ENCODE peak calls at places on chromosomes 7 and 10, in ten cellular contexts. M is cardiac muscle cell, K is Peyer's patch, T is psoas muscle, O is AG09319, E is breast epithelium, I is nephron progenitor cell, N is neural crest cell, H is coronary artery, S is suprapubic skin. Q is an unnamed sample.

GRCh38 chr7:137934941-137935848 is 66.7 kb downstream of the CREB3L2 start:
- DNase-seq in E (no peak), N (no peak), T (no peak), S (no peak), H (no peak), K (no peak), M (no peak), O (no peak), I (no peak), Q (no peak)

GRCh38 chr7:90723866-90724265 is 127.7 kb downstream of the CDK14 start:
- DNase-seq in E (no peak), M (no peak), T (no peak), H (no peak), K (no peak), I (no peak), S (no peak), N (no peak), O (no peak), Q (no peak)

GRCh38 chr7:66157060-66157459 is 42.4 kb downstream of the CRCP start:
- DNase-seq in T (no peak), I (no peak), E (no peak), K (no peak), N (no peak), H (no peak), O (no peak), S (no peak), M (no peak), Q (no peak)

GRCh38 chr10:120453319-120453718 is 3.7 kb upstream of the PLPP4 start:
- DNase-seq in H (no peak), I (no peak), E (no peak), N (no peak), K (no peak), S (no peak), M (no peak), T (no peak), O (no peak), Q (no peak)

GRCh38 chr7:17625038-17625437 is 315.3 kb downstream of the SNX13 start:
- DNase-seq in N (no peak), T (no peak), I (no peak), M (no peak), H (no peak), K (no peak), E (no peak), O (no peak), S (no peak), Q (no peak)

GRCh38 chr7:38186593-38187314 is 8.7 kb downstream of the STARD3NL start:
- DNase-seq in N (no peak), T (no peak), I (no peak), O (no peak), M (no peak), E (no peak), K (no peak), H (no peak), S (no peak), Q (no peak)

GRCh38 chr7:28078036-28078901 is 102.3 kb downstream of the JAZF1 start:
- DNase-seq in M (peak), H (no peak), S (no peak), N (peak), E (no peak), I (peak), T (no peak), O (no peak), K (no peak), Q (peak)

GRCh38 chr7:95901006-95901405 is 128.7 kb downstream of the DYNC1I1 start:
- DNase-seq in K (no peak), E (no peak), S (no peak), T (no peak), H (no peak), N (no peak), O (no peak), M (no peak), I (no peak), Q (no peak)

GRCh38 chr7:157165987-157166386 is 27.3 kb downstream of the UBE3C start:
- DNase-seq in I (no peak), H (no peak), S (no peak), N (no peak), O (no peak), M (no peak), T (no peak), E (no peak), K (no peak), Q (no peak)

GRCh38 chr7:71290382-71290781 is 158.4 kb downstream of the GALNT17 start:
- DNase-seq in E (no peak), H (no peak), T (no peak), N (no peak), O (no peak), I (no peak), K (no peak), M (peak), S (no peak), Q (no peak)

GRCh38 chr7:151226560-151226874 is 488 bp downstream of the ABCF2 start:
- DNase-seq in M (no peak), I (no peak), T (no peak), O (no peak), S (no peak), N (no peak), H (no peak), K (no peak), E (no peak), Q (no peak)

GRCh38 chr7:118602090-118602489 is 377.6 kb downstream of the ANKRD7 start:
- DNase-seq in E (no peak), M (no peak), H (no peak), O (no peak), T (no peak), K (no peak), N (no peak), S (no peak), I (no peak), Q (no peak)

GRCh38 chr7:141558544-141559183 is 7.5 kb downstream of the AGK start:
- DNase-seq in O (peak), T (no peak), H (no peak), I (no peak), M (no peak), E (no peak), N (no peak), K (no peak), S (no peak), Q (no peak)

GRCh38 chr7:83468251-83468739 is 180.6 kb downstream of the SEMA3E start:
- DNase-seq in N (no peak), H (no peak), T (peak), E (peak), O (peak), K (no peak), S (peak), I (peak), M (peak), Q (peak)

GRCh38 chr7:98795741-98796493 is 73.9 kb downstream of the TMEM130 start:
- DNase-seq in E (no peak), K (no peak), I (no peak), O (no peak), S (no peak), N (no peak), H (no peak), T (no peak), M (no peak), Q (no peak)

GRCh38 chr7:18607025-18607424 is 111.5 kb downstream of the HDAC9 start:
- DNase-seq in K (no peak), I (no peak), T (no peak), S (no peak), O (peak), M (no peak), N (no peak), E (no peak), H (no peak), Q (no peak)

GRCh38 chr10:116120688-116121087 is 152.3 kb downstream of the GFRA1 start:
- DNase-seq in M (peak), K (no peak), N (peak), H (no peak), S (no peak), E (no peak), O (no peak), I (peak), T (no peak), Q (no peak)
- TF ChIP-seq CTCF in M (no peak), K (no peak), N (peak), H (no peak), S (no peak), E (no peak), O (peak), I (peak), T (no peak), Q (no peak)

DNA sequence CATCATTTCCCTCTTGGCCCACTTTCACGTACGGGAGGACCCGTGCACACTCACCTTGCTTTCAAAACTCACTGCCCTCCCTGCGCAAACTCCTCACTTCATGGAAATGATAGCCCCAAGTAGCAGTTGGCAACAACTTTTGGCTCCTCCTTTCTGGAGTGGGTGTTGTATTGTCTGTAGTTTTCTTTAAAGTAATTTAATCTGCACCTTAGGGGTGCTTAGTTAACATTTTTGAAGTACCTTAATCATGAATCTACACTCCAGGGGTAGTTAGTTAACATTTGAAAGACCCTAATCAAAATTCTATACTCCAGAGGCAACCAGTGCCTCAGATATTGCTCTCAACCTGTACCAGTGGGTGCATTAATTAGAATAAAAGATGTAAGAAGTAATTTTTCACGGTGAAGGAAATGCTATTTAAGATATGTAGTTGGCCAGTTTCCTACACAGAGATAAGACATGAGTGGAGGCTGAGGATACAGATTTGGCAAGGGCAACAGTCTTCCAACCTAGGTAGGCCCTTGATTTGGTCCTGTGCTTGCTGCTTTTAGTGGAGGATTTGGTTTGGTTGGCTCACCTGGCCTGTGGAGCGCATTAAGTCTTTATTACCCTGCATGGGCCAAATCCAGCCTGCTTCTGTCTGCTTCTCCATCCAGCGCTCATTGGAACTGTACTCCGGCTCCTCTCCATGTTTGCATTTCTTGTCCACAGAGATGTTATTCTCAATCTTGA is 93.0 kb downstream of the EXOC4 start:
- DNase-seq in S (no peak), K (no peak), O (no peak), N (no peak), E (no peak), H (no peak), M (peak), I (no peak), T (no peak), Q (no peak)
- TF ChIP-seq CTCF in S (no peak), K (no peak), O (no peak), N (no peak), E (no peak), H (no peak), M (no peak), I (no peak), T (no peak), Q (no peak)

DNA sequence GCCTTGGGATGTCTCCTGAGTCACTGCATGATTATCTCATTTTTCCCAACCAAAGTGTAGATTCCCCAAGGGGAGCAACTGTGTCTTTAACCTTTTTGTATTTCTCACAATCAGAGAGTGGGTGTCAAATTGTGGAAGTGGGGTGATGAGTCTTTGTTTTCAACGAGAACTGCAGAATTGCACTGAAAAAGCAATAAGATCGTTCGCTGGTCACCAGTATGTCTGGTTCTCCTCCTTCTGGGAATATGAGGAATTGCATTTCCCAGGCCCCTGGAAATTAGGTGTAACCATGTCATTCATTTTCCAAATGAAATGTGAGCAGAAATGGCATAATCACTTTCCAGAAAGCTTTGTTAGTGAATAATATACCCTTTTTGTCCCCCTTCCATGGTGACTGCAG is 326.9 kb downstream of the GPAM start:
- DNase-seq in H (no peak), N (no peak), K (no peak), T (no peak), M (peak), E (no peak), S (no peak), I (no peak), O (no peak), Q (no peak)
- TF ChIP-seq CTCF in H (no peak), N (peak), K (no peak), T (peak), M (no peak), E (peak), S (no peak), I (peak), O (peak), Q (no peak)

GRCh38 chr10:97366572-97366971 is 32.0 kb upstream of the FRAT2 start:
- DNase-seq in T (no peak), N (no peak), O (no peak), K (no peak), I (no peak), S (no peak), H (no peak), E (no peak), M (no peak), Q (no peak)

GRCh38 chr10:97365761-97366351 is 31.3 kb upstream of the FRAT2 start:
- DNase-seq in N (no peak), O (no peak), H (no peak), I (no peak), M (no peak), S (no peak), T (no peak), E (no peak), K (no peak), Q (no peak)

GRCh38 chr10:97371696-97372095 is 29.4 kb downstream of the RRP12 start:
- DNase-seq in H (no peak), I (no peak), E (no peak), N (no peak), S (no peak), O (no peak), M (no peak), K (no peak), T (no peak), Q (no peak)

GRCh38 chr10:97363071-97363470 is 28.5 kb upstream of the FRAT2 start:
- DNase-seq in M (no peak), N (no peak), O (no peak), S (no peak), E (no peak), T (no peak), H (no peak), I (no peak), K (no peak), Q (no peak)

DNA sequence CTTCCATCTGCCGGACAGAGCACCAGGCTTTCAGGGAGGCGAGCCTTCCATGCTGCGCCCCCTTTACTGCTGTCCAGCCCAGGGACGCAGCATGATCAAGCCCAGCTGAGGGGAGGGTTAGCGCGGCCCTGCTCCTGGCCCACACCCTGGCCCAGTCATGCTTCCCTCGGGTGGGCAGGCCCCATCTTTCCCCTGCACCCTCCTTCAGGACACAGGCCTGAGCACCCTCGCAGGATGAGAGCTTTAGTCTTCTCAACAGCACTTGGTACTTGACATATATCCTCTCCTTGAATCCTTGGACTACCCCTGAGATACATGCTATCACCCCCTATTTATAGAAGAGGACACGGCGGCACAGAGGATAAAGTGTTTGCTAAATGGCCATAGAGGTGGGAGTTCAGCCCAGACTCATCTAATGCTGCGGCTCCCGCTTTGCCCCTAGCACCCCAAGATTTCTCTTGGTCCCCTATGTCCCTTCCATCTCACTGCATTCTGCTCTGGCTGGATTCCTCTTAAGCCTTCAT is 32.7 kb upstream of the FRAT2 start:
- DNase-seq in N (no peak), E (no peak), O (no peak), T (no peak), I (no peak), H (no peak), S (no peak), M (no peak), K (no peak), Q (no peak)
- TF ChIP-seq CTCF in N (no peak), E (no peak), O (no peak), T (no peak), I (no peak), H (no peak), S (no peak), M (no peak), K (no peak), Q (no peak)